ENCODE peak calls at places on chromosomes 16 and 17, in six cellular contexts. B is thoracic aorta, W is transverse colon, I is astrocyte, Z is stomach, S is adrenal gland. H is an unnamed sample.
A peak's percentile ranks its signal among the peaks of the same experiment; 100 is the strongest.

GRCh38 chr16:12426122-12426521 is 377.6 kb downstream of the CPPED1 start:
- DNase-seq in I (peak; percentile 30), S (no peak), B (no peak), Z (no peak), W (no peak), H (no peak)

GRCh38 chr17:72053069-72053846 is 67.6 kb upstream of the SOX9 start:
- DNase-seq in Z (no peak), W (no peak), B (no peak), I (no peak), S (no peak), H (peak; percentile 53)

GRCh38 chr16:54351171-54351570 is 64.6 kb upstream of the IRX3 start:
- DNase-seq in B (no peak), W (no peak), Z (no peak), I (peak; percentile 33), S (no peak), H (no peak)

GRCh38 chr17:73420897-73421296 is 109.1 kb upstream of the CDC42EP4 start:
- DNase-seq in Z (no peak), I (peak; percentile 12), W (no peak), B (no peak), S (no peak), H (no peak)

GRCh38 chr16:50244140-50244503 is 22.2 kb upstream of the ADCY7 start:
- DNase-seq in I (peak; percentile 24), S (peak; percentile 60), W (no peak), B (no peak), Z (no peak), H (no peak)

GRCh38 chr16:3190949-3191353 is 2.9 kb downstream of the OR1F1 start:
- DNase-seq in W (no peak), S (no peak), I (no peak), B (no peak), Z (no peak), H (no peak)

GRCh38 chr17:43970366-43970765 is 16.6 kb upstream of the PYY start:
- DNase-seq in B (no peak), W (no peak), S (no peak), Z (no peak), I (no peak), H (no peak)

GRCh38 chr16:88971371-88972097 is 5.5 kb downstream of the CBFA2T3 start:
- DNase-seq in W (peak; percentile 70), S (no peak), B (no peak), I (no peak), Z (no peak), H (peak; percentile 51)

GRCh38 chr16:66389256-66390175 is 23.0 kb downstream of the CDH5 start:
- DNase-seq in Z (peak; percentile 21), W (no peak), B (no peak), S (no peak), I (no peak), H (no peak)

GRCh38 chr16:49600976-49601375 is 227.4 kb downstream of the C16orf78 start:
- DNase-seq in B (no peak), Z (no peak), S (no peak), W (no peak), I (no peak), H (no peak)

GRCh38 chr16:15950167-15950854 is 895 bp downstream of the ABCC1 start:
- DNase-seq in S (peak; percentile 53), Z (peak; percentile 28), I (peak; percentile 52), B (no peak), W (peak; percentile 36), H (peak; percentile 13)

GRCh38 chr17:45334231-45334630 is 17.4 kb upstream of the MAP3K14 start:
- DNase-seq in W (peak; percentile 7), Z (no peak), B (no peak), S (no peak), I (no peak), H (no peak)

GRCh38 chr17:15261818-15262290 is 3.3 kb downstream of the PMP22 start:
- DNase-seq in W (peak; percentile 20), I (peak; percentile 20), Z (no peak), S (no peak), B (no peak), H (no peak)

GRCh38 chr16:79821911-79822310 is 221.4 kb upstream of the MAF start:
- DNase-seq in I (no peak), Z (peak; percentile 53), B (no peak), S (no peak), W (no peak), H (no peak)

GRCh38 chr16:30875881-30876791 is 17.7 kb downstream of the BCL7C start:
- DNase-seq in I (no peak), W (peak; percentile 27), Z (no peak), B (no peak), S (peak; percentile 17), H (no peak)

GRCh38 chr16:27547134-27547533 is 2.6 kb downstream of the GTF3C1 start:
- DNase-seq in S (peak; percentile 40), B (no peak), Z (no peak), I (peak; percentile 75), W (no peak), H (peak; percentile 32)

GRCh38 chr16:82514262-82514661 is 112.5 kb upstream of the CDH13 start:
- DNase-seq in S (no peak), I (no peak), B (no peak), Z (no peak), W (no peak), H (no peak)

GRCh38 chr16:82507271-82507670 is 119.5 kb upstream of the CDH13 start:
- DNase-seq in I (no peak), W (no peak), S (no peak), Z (no peak), B (no peak), H (no peak)

GRCh38 chr16:82510041-82510440 is 116.7 kb upstream of the CDH13 start:
- DNase-seq in B (no peak), W (no peak), Z (no peak), I (no peak), S (no peak), H (no peak)

GRCh38 chr16:82506734-82507133 is 120.0 kb upstream of the CDH13 start:
- DNase-seq in I (peak; percentile 3), S (no peak), W (no peak), B (no peak), Z (no peak), H (no peak)

GRCh38 chr16:82509636-82510035 is 117.1 kb upstream of the CDH13 start:
- DNase-seq in Z (no peak), I (peak; percentile 6), B (no peak), W (no peak), S (no peak), H (no peak)
- H3K27me3 ChIP-seq in Z (no peaks in the 10 kb centered on the region), I (no peaks in the 10 kb centered on the region), B (no peaks in the 10 kb centered on the region), W (no peaks in the 10 kb centered on the region), S (no peaks in the 10 kb centered on the region), H (no peaks in the 10 kb centered on the region)

GRCh38 chr16:9946022-9946720 is 236.1 kb downstream of the GRIN2A start:
- DNase-seq in B (no peak), W (no peak), I (no peak), S (no peak), Z (no peak), H (no peak)
- TF ChIP-seq CTCF in B (no peak), W (no peak), I (no peak), S (no peak), Z (no peak), H (no peak)

DNA sequence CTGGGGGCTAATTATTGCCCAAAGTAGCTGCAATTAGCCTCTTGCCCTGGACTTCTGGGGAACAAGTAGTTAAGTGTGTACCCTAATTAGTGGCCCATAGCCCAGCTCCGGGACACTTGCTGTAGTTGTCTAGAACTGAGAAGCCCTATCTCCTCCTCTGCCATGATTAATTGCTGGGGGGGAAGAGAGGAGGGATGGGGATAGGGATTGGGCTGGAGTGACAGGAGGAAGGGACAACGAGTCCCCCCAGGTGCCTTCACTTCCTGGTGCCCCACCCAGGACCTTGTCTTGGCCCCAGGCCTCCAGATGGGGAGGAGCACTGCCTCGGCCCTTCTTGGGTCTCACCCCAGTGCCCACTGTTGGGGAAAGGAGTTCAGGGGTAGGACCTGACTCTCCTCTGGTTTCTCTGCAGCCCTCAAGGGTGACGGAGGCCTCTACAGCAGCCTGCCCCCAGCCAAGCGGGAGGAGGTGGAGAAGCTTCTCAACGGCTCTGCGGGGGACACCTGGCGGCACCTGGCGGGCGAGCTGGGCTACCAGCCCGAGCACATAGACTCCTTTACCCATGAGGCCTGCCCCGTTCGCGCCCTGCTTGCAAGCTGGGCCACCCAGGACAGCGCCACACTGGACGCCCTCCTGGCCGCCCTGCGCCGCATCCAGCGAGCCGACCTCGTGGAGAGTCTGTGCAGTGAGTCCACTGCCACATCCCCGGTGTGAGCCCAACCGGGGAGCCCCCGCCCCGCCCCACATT is 17.4 kb downstream of the NGFR start:
- DNase-seq in B (no peak), Z (no peak), S (no peak), I (no peak), W (no peak), H (no peak)
- H3K27me3 ChIP-seq in B (no peaks in the 10 kb centered on the region), Z (peaks cover 18% of the 10 kb centered on the region), S (no peaks in the 10 kb centered on the region), I (peaks cover 8% of the 10 kb centered on the region), W (peaks cover 15% of the 10 kb centered on the region), H (peaks cover 17% of the 10 kb centered on the region)

GRCh38 chr17:39349246-39349645 is 52.2 kb downstream of the FBXL20 start:
- DNase-seq in S (no peak), I (no peak), B (no peak), Z (no peak), W (no peak), H (no peak)

GRCh38 chr17:39352986-39353385 is 48.4 kb downstream of the FBXL20 start:
- DNase-seq in S (no peak), W (no peak), B (no peak), I (no peak), Z (no peak), H (no peak)

GRCh38 chr17:39357488-39357887 is 43.9 kb downstream of the FBXL20 start:
- DNase-seq in I (no peak), S (peak; percentile 33), B (no peak), Z (no peak), W (no peak), H (no peak)

GRCh38 chr17:39351508-39351907 is 49.9 kb downstream of the FBXL20 start:
- DNase-seq in I (no peak), S (no peak), Z (no peak), W (no peak), B (no peak), H (no peak)

DNA sequence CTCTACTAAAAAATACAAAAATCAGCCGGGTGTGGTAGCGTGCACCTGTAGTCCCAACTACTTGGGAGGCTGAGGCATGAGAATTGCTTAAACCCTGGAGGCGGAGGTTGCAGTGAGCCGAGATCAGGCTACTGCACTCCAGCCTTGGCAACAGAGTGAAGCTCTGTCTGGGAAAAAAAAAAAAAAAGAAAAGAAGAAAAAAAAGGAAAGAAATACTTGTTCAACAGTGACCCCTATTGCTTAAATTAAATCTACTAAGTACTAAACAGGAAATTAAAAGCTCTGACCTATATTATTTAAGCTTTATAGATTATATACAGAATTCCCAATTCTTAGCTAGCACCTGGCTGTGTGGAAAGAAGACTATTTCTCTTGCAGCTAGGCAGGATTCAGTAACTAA is 48.9 kb downstream of the FBXL20 start:
- DNase-seq in B (no peak), S (no peak), I (no peak), W (no peak), Z (no peak), H (no peak)
- TF ChIP-seq CTCF in B (no peak), S (no peak), I (no peak), W (no peak), Z (no peak), H (no peak)

GRCh38 chr17:77594416-77595209 is 363.9 kb upstream of the TNRC6C start:
- DNase-seq in S (no peak), I (no peak), W (no peak), B (no peak), Z (no peak), H (peak; percentile 16)
- H3K27me3 ChIP-seq in S (peaks cover 3% of the 10 kb centered on the region), I (peaks cover 31% of the 10 kb centered on the region), W (no peaks in the 10 kb centered on the region), B (no peaks in the 10 kb centered on the region), Z (peaks cover 5% of the 10 kb centered on the region), H (no peaks in the 10 kb centered on the region)

GRCh38 chr17:80474933-80475915 is 1.2 kb downstream of the NPTX1 start:
- DNase-seq in S (no peak), I (no peak), B (no peak), W (no peak), Z (no peak), H (no peak)
- TF ChIP-seq CTCF in S (no peak), I (no peak), B (no peak), W (no peak), Z (no peak), H (no peak)

H was measured in heart left ventricle.